ENCODE peak calls at places on chromosome 14, in four cellular contexts. V is tibial artery; E is central memory CD4-positive, alpha-beta T cell; L is adrenal gland. O is an unnamed sample.

GRCh38 chr14:63717704-63718103 is 10.2 kb downstream of the SGPP1 start:
- DNase-seq in V (no peak), E (peak), L (no peak), O (peak)

GRCh38 chr14:73059326-73059725 is 992 bp downstream of the RBM25 start:
- DNase-seq in V (no peak), E (no peak), L (no peak), O (no peak)

GRCh38 chr14:36656769-36657408 is 4.8 kb upstream of the PAX9 start:
- DNase-seq in V (no peak), E (no peak), L (no peak), O (no peak)

GRCh38 chr14:100994757-100995156 is 91.2 kb upstream of the RTL1 start:
- DNase-seq in V (no peak), E (no peak), L (no peak), O (no peak)

GRCh38 chr14:104770851-104771272 is 17.9 kb downstream of the SIVA1 start:
- DNase-seq in V (no peak), E (no peak), L (no peak), O (no peak)

GRCh38 chr14:21107360-21107781 is 6.5 kb downstream of the TMEM253 start:
- DNase-seq in V (no peak), E (no peak), L (peak), O (no peak)

GRCh38 chr14:76958975-76959710 is 69.4 kb downstream of the IRF2BPL start:
- DNase-seq in V (peak), E (no peak), L (no peak), O (peak)

GRCh38 chr14:66163023-66163422 is 323.1 kb upstream of the CCDC196 start:
- DNase-seq in V (no peak), E (no peak), L (no peak), O (no peak)

GRCh38 chr14:36217027-36217426 is 40.5 kb upstream of the PTCSC3 start:
- DNase-seq in V (no peak), E (no peak), L (no peak), O (no peak)

GRCh38 chr14:72186461-72187035 is 254.3 kb downstream of the RGS6 start:
- DNase-seq in V (peak), E (no peak), L (no peak), O (no peak)

GRCh38 chr14:23154876-23155587 is 28.4 kb downstream of the SLC7A8 start:
- DNase-seq in V (peak), E (no peak), L (peak), O (no peak)

GRCh38 chr14:68576031-68576430 is 216.8 kb downstream of the ZFP36L1 start:
- DNase-seq in V (no peak), E (no peak), L (no peak), O (no peak)

GRCh38 chr14:102262894-102263462 is 42.0 kb downstream of the MOK start:
- DNase-seq in V (no peak), E (no peak), L (no peak), O (no peak)

GRCh38 chr14:68866991-68867533 is 74.2 kb upstream of the ZFP36L1 start:
- DNase-seq in V (no peak), E (no peak), L (no peak), O (no peak)

GRCh38 chr14:54683882-54684794 is 117.2 kb downstream of the SAMD4A start:
- DNase-seq in V (peak), E (no peak), L (no peak), O (no peak)

GRCh38 chr14:43692706-43693105 is 814.4 kb downstream of the FSCB start:
- DNase-seq in V (no peak), E (no peak), L (no peak), O (no peak)

GRCh38 chr14:68682166-68683103 is 110.4 kb downstream of the ZFP36L1 start:
- DNase-seq in V (peak), E (peak), L (peak), O (no peak)